ENCODE peak calls at places on chromosome 13, in seven cellular contexts. K, C, V, F, S, T and E are unnamed samples.

GRCh38 chr13:40777957-40778235 is 6.9 kb upstream of the MRPS31 start:
- DNase-seq in K (no peak), T (no peak), V (no peak), F (no peak), C (no peak), S (no peak), E (no peak)

GRCh38 chr13:105948143-105948542 is 587.3 kb downstream of the EFNB2 start:
- DNase-seq in C (no peak), T (no peak), F (no peak), S (no peak), V (no peak), K (no peak), E (no peak)

GRCh38 chr13:73948848-73949529 is 185.2 kb downstream of the KLF12 start:
- DNase-seq in F (no peak), S (no peak), K (no peak), T (no peak), C (no peak), V (no peak), E (no peak)

GRCh38 chr13:32961724-32962123 is 54.5 kb upstream of the KL start:
- DNase-seq in F (peak), T (no peak), K (no peak), C (no peak), S (no peak), V (no peak), E (no peak)

GRCh38 chr13:37187110-37187509 is 81.6 kb upstream of the CSNK1A1L start:
- DNase-seq in V (no peak), T (no peak), C (no peak), K (no peak), F (no peak), S (no peak), E (no peak)

GRCh38 chr13:73195091-73195490 is 136.3 kb downstream of the KLF5 start:
- DNase-seq in F (no peak), K (no peak), V (no peak), T (no peak), S (peak), C (no peak), E (no peak)

GRCh38 chr13:32019612-32020233 is 11.9 kb upstream of the FRY start:
- DNase-seq in K (no peak), F (peak), V (no peak), T (no peak), C (peak), S (peak), E (peak)

GRCh38 chr13:26571518-26571917 is 14.0 kb downstream of the WASF3 start:
- DNase-seq in T (no peak), C (no peak), F (no peak), S (no peak), K (no peak), V (no peak), E (no peak)

GRCh38 chr13:80654638-80655249 is 313.8 kb upstream of the SPRY2 start:
- DNase-seq in S (no peak), C (no peak), K (peak), V (no peak), F (no peak), T (no peak), E (no peak)

GRCh38 chr13:107838592-107839161 is 376.7 kb downstream of the LIG4 start:
- DNase-seq in V (peak), K (no peak), F (no peak), S (no peak), T (no peak), C (no peak), E (no peak)

GRCh38 chr13:68748038-68748437 is 1359.6 kb upstream of the ATXN8OS start:
- DNase-seq in F (no peak), C (no peak), K (no peak), V (no peak), T (no peak), S (no peak), E (no peak)

GRCh38 chr13:113843864-113844556 is 19.9 kb downstream of the GAS6 start:
- DNase-seq in T (no peak), K (no peak), S (no peak), C (no peak), F (no peak), V (no peak), E (no peak)

GRCh38 chr13:113897161-113897560 is 33.3 kb upstream of the GAS6 start:
- DNase-seq in T (no peak), F (no peak), S (peak), V (no peak), K (peak), C (no peak), E (no peak)

GRCh38 chr13:79966039-79966438 is 374.9 kb downstream of the SPRY2 start:
- DNase-seq in S (no peak), V (no peak), F (no peak), C (no peak), K (no peak), T (no peak), E (no peak)

GRCh38 chr13:91133941-91134772 is 213.3 kb upstream of the MIR17HG start:
- DNase-seq in K (no peak), V (no peak), S (peak), T (peak), C (no peak), F (peak), E (no peak)

GRCh38 chr13:71477735-71478134 is 389.3 kb downstream of the DACH1 start:
- DNase-seq in S (peak), K (no peak), C (no peak), V (no peak), T (no peak), F (no peak), E (no peak)

GRCh38 chr13:94153586-94153985 is 325.9 kb downstream of the DCT start:
- DNase-seq in C (no peak), K (no peak), S (no peak), T (no peak), V (no peak), F (no peak), E (no peak)

GRCh38 chr13:101876951-101877350 is 424.5 kb downstream of the ITGBL1 start:
- DNase-seq in V (no peak), C (no peak), K (no peak), F (no peak), T (no peak), S (no peak), E (no peak)

GRCh38 chr13:99269627-99270252 is 11.6 kb upstream of the GPR18 start:
- DNase-seq in V (no peak), S (peak), C (no peak), F (peak), K (no peak), T (no peak), E (no peak)

GRCh38 chr13:113937073-113937472 is 36.8 kb downstream of the C13orf46 start:
- DNase-seq in V (no peak), F (no peak), C (no peak), S (no peak), K (peak), T (no peak), E (no peak)

GRCh38 chr13:30276178-30276577 is 31.2 kb downstream of the KATNAL1 start:
- DNase-seq in C (no peak), F (no peak), S (no peak), K (no peak), V (no peak), T (no peak), E (no peak)

GRCh38 chr13:105820415-105820814 is 715.0 kb downstream of the EFNB2 start:
- DNase-seq in K (no peak), V (no peak), T (no peak), C (no peak), F (no peak), S (no peak), E (no peak)

GRCh38 chr13:82717249-82717648 is 1165.0 kb downstream of the SLITRK1 start:
- DNase-seq in V (no peak), S (peak), C (no peak), F (no peak), K (no peak), T (no peak), E (no peak)

GRCh38 chr13:24063281-24063851 is 97.2 kb upstream of the SPATA13 start:
- DNase-seq in F (no peak), K (no peak), C (no peak), V (peak), S (no peak), T (no peak), E (no peak)

GRCh38 chr13:79663977-79664636 is 183.2 kb downstream of the NDFIP2 start:
- DNase-seq in C (no peak), K (no peak), S (no peak), T (no peak), F (no peak), V (no peak), E (no peak)